ENCODE peak calls at places on chromosomes 6 and 20, in nine cellular contexts. E is ovary, H is kidney, K is MM.1S, J is breast epithelium, P is spleen, Q is fibroblast of lung, Z is heart right ventricle, Y is cardiac muscle cell. S is an unnamed sample.

GRCh38 chr6:119966484-119966883 is 616.9 kb upstream of the MAN1A1 start:
- DNase-seq in E (no peak), H (no peak), K (no peak), J (no peak), P (no peak), Q (no peak), Z (no peak), Y (no peak), S (no peak)

GRCh38 chr6:38639498-38640215 is at the start of gene BTBD9:
- DNase-seq in E (peak; percentile 86), H (peak; percentile 93), K (peak; percentile 82), J (peak; percentile 67), P (peak; percentile 97), Q (peak; percentile 84), Z (peak; percentile 84), Y (peak; percentile 92), S (peak; percentile 28)

GRCh38 chr20:60224914-60225313 is 266.7 kb downstream of the CDH26 start:
- DNase-seq in E (no peak), H (no peak), K (peak; percentile 21), J (no peak), P (no peak), Q (peak; percentile 11), Z (no peak), Y (peak; percentile 21), S (no peak)

GRCh38 chr6:106510090-106510970 is 119.0 kb downstream of the RTN4IP1 start:
- DNase-seq in E (peak; percentile 56), H (peak; percentile 85), K (peak; percentile 47), J (peak; percentile 66), P (peak; percentile 94), Q (peak; percentile 59), Z (peak; percentile 38), Y (peak; percentile 42), S (no peak)

GRCh38 chr6:37783025-37783825 is 36.3 kb upstream of the ZFAND3 start:
- DNase-seq in E (peak; percentile 49), H (peak; percentile 83), K (no peak), J (no peak), P (no peak), Q (peak; percentile 43), Z (no peak), Y (no peak), S (no peak)

GRCh38 chr20:62494980-62495797 is 19.4 kb upstream of the GATA5 start:
- DNase-seq in E (no peak), H (no peak), K (no peak), J (no peak), P (no peak), Q (no peak), Z (no peak), Y (no peak), S (no peak)

GRCh38 chr6:41941280-41942044 is at the start of gene CCND3:
- DNase-seq in E (peak; percentile 89), H (peak; percentile 97), K (peak; percentile 92), J (peak; percentile 81), P (peak; percentile 98), Q (peak; percentile 88), Z (peak; percentile 95), Y (peak; percentile 97), S (peak; percentile 55)

GRCh38 chr20:37360515-37361115 is 14.7 kb downstream of the SRC start:
- DNase-seq in E (no peak), H (no peak), K (no peak), J (no peak), P (no peak), Q (no peak), Z (no peak), Y (no peak), S (no peak)

GRCh38 chr20:52242237-52243230 is 51.0 kb upstream of the ZFP64 start:
- DNase-seq in E (no peak), H (no peak), K (peak; percentile 63), J (no peak), P (no peak), Q (peak; percentile 52), Z (no peak), Y (peak; percentile 49), S (no peak)
- TF ChIP-seq CTCF in E (no peak), H (peak; percentile 21), K (peak; percentile 64), J (peak; percentile 61), P (peak; percentile 58), Q (peak; percentile 19), Z (peak; percentile 63), Y (peak; percentile 33), S (peak; percentile 40)

GRCh38 chr20:64053841-64054661 is 4.6 kb upstream of the SOX18 start:
- DNase-seq in E (no peak), H (peak; percentile 92), K (no peak), J (no peak), P (peak; percentile 90), Q (peak; percentile 32), Z (peak; percentile 80), Y (peak; percentile 59), S (no peak)
- H3K4me3 ChIP-seq in E (no peak overlapping the region), H (no peak overlapping the region), K (no peak overlapping the region), J (no peak overlapping the region), P (peak overlapping the region; percentile 38), Q (no peak overlapping the region), Z (no peak overlapping the region), Y (no peak overlapping the region), S (no peak overlapping the region)

GRCh38 chr6:166419717-166420116 is 37.0 kb upstream of the MPC1 start:
- DNase-seq in E (no peak), H (peak; percentile 48), K (no peak), J (no peak), P (no peak), Q (no peak), Z (no peak), Y (no peak), S (no peak)
- H3K36me3 ChIP-seq in E (no peaks in the 10 kb centered on the region), H (peaks cover 9% of the 10 kb centered on the region), K (no peaks in the 10 kb centered on the region), J (no peaks in the 10 kb centered on the region), P (peaks cover 98% of the 10 kb centered on the region), Q (peaks cover 18% of the 10 kb centered on the region), Z (peaks cover 9% of the 10 kb centered on the region), Y (no peaks in the 10 kb centered on the region), S (peaks cover 16% of the 10 kb centered on the region)

DNA sequence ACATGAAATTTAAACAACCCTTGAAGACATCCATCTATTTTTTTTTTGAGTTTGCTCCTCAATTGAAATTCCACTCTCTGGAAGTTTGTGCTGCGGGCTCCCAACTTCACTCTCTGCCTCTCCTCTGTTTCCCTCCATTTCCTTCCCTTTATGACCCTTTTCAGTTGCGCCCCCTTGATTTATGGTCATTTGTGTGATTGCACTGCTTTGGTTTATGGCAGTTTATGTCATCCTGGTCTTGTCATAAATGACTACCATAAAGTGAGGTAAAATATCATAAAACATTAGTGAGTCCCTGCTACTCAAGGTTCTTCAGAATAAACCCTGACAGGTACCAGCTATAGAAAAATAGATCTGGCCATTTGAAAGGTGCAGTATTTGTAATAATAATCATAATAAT is 348.3 kb upstream of the ZFP64 start:
- DNase-seq in E (no peak), H (no peak), K (no peak), J (no peak), P (no peak), Q (no peak), Z (no peak), Y (no peak), S (no peak)
- TF ChIP-seq CTCF in E (no peak), H (no peak), K (no peak), J (no peak), P (no peak), Q (no peak), Z (no peak), Y (no peak), S (no peak)

DNA sequence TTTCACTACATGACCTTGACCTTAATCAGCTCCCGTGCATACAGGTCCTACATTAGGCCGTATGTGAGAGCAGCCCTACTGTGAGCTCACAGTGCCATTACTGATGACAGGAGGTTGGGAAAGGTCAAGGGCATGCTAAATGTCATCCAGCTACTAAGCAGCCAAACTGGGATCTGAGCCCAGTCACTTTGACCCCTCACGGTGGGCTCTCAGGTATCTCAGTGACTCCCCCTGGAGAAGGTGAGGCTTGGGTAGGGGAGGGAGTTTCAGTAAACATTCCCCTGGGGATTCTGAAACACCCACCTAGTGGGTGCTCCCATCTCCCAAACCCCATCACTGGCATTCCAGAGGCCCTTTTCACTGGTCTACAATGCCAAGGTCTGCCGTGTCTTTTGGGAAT is 61.5 kb downstream of the BFSP1 start:
- DNase-seq in E (no peak), H (no peak), K (no peak), J (no peak), P (no peak), Q (no peak), Z (no peak), Y (no peak), S (no peak)
- H3K4me3 ChIP-seq in E (no peak overlapping the region), H (no peak overlapping the region), K (no peak overlapping the region), J (no peak overlapping the region), P (no peak overlapping the region), Q (no peak overlapping the region), Z (no peak overlapping the region), Y (no peak overlapping the region), S (no peak overlapping the region)

DNA sequence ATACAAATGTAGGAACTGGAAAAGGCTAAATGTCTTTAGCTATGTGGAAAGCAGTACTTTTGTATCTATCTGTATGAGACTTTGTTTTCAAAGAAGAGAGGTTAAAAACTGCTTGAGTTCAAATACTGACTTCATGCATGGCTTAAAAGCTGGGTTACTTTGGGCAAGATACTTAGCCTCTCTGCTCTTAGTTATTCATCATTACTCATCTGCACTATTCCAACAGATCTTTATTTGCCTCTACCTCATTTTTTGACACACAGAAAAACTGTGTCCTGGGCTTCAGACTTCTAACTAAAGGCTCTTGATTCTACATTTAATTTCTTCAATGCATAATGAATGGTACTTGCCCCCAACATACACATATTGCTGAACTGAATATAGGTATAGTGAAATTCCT is 114.8 kb downstream of the DST start:
- DNase-seq in E (no peak), H (no peak), K (no peak), J (no peak), P (no peak), Q (no peak), Z (no peak), Y (no peak), S (no peak)
- H3K36me3 ChIP-seq in E (no peaks in the 10 kb centered on the region), H (peaks cover 27% of the 10 kb centered on the region), K (peaks cover 3% of the 10 kb centered on the region), J (no peaks in the 10 kb centered on the region), P (peaks cover 43% of the 10 kb centered on the region), Q (no peaks in the 10 kb centered on the region), Z (peaks cover 22% of the 10 kb centered on the region), Y (peaks cover 8% of the 10 kb centered on the region), S (peaks cover 2% of the 10 kb centered on the region)

GRCh38 chr6:43644940-43645612 is at the start of gene RSPH9:
- DNase-seq in E (peak; percentile 63), H (peak; percentile 90), K (peak; percentile 33), J (no peak), P (peak; percentile 92), Q (peak; percentile 85), Z (peak; percentile 72), Y (peak; percentile 88), S (no peak)
- TF ChIP-seq CTCF in E (no peak), H (no peak), K (no peak), J (no peak), P (no peak), Q (no peak), Z (no peak), Y (no peak), S (no peak)

S was measured in BJ.